ENCODE peak calls at places on chromosomes 4 and X, in five cellular contexts. One of them, this sample, is unnamed.

GRCh38 chr4:118967393-118967792 is 78.7 kb downstream of the SYNPO2 start:
- DNase-seq in AG09309: no peak
- DNase-seq in endothelial cell of umbilical vein: no peak
- DNase-seq in fibroblast of lung: peak
- DNase-seq in NB4: peak
- DNase-seq in this sample: peak

GRCh38 chrX:71955530-71956120 is 45.0 kb downstream of the NHSL2 start:
- DNase-seq in endothelial cell of umbilical vein: no peak
- DNase-seq in NB4: no peak
- DNase-seq in fibroblast of lung: no peak
- DNase-seq in AG09309: no peak
- DNase-seq in this sample: no peak

GRCh38 chr4:5034206-5034605 is 14.9 kb upstream of the CYTL1 start:
- DNase-seq in endothelial cell of umbilical vein: peak
- DNase-seq in NB4: no peak
- DNase-seq in fibroblast of lung: peak
- DNase-seq in AG09309: no peak
- DNase-seq in this sample: peak

GRCh38 chrX:50430917-50431316 is 39.7 kb downstream of the DGKK start:
- DNase-seq in endothelial cell of umbilical vein: no peak
- DNase-seq in fibroblast of lung: no peak
- DNase-seq in NB4: peak
- DNase-seq in AG09309: no peak
- DNase-seq in this sample: no peak

GRCh38 chr4:183392377-183392776 is 52.1 kb upstream of the CDKN2AIP start:
- DNase-seq in AG09309: no peak
- DNase-seq in endothelial cell of umbilical vein: no peak
- DNase-seq in fibroblast of lung: no peak
- DNase-seq in NB4: peak
- DNase-seq in this sample: no peak

GRCh38 chr4:102616661-102617060 is 115.5 kb downstream of the NFKB1 start:
- DNase-seq in endothelial cell of umbilical vein: peak
- DNase-seq in AG09309: no peak
- DNase-seq in NB4: no peak
- DNase-seq in fibroblast of lung: no peak
- DNase-seq in this sample: no peak

GRCh38 chr4:105058177-105058812 is 88.4 kb upstream of the TET2 start:
- DNase-seq in endothelial cell of umbilical vein: no peak
- DNase-seq in fibroblast of lung: peak
- DNase-seq in NB4: peak
- DNase-seq in AG09309: no peak
- DNase-seq in this sample: peak

GRCh38 chr4:169059294-169060201 is 49.5 kb upstream of the CBR4 start:
- DNase-seq in NB4: no peak
- DNase-seq in endothelial cell of umbilical vein: peak
- DNase-seq in AG09309: no peak
- DNase-seq in fibroblast of lung: no peak
- DNase-seq in this sample: peak

GRCh38 chrX:44935640-44936039 is 62.7 kb downstream of the KDM6A start:
- DNase-seq in endothelial cell of umbilical vein: no peak
- DNase-seq in NB4: no peak
- DNase-seq in AG09309: no peak
- DNase-seq in fibroblast of lung: no peak
- DNase-seq in this sample: no peak

GRCh38 chr4:13236485-13236884 is 247.7 kb downstream of the RAB28 start:
- DNase-seq in endothelial cell of umbilical vein: no peak
- DNase-seq in NB4: no peak
- DNase-seq in fibroblast of lung: no peak
- DNase-seq in AG09309: no peak
- DNase-seq in this sample: no peak

GRCh38 chr4:26181616-26182015 is 139.2 kb upstream of the RBPJ start:
- DNase-seq in fibroblast of lung: peak
- DNase-seq in endothelial cell of umbilical vein: no peak
- DNase-seq in AG09309: no peak
- DNase-seq in NB4: no peak
- DNase-seq in this sample: no peak

GRCh38 chr4:101102114-101102752 is 245.1 kb downstream of the PPP3CA start:
- DNase-seq in NB4: no peak
- DNase-seq in fibroblast of lung: peak
- DNase-seq in AG09309: peak
- DNase-seq in endothelial cell of umbilical vein: peak
- DNase-seq in this sample: peak

GRCh38 chr4:80713409-80713808 is 317.1 kb upstream of the BMP3 start:
- DNase-seq in endothelial cell of umbilical vein: no peak
- DNase-seq in NB4: no peak
- DNase-seq in fibroblast of lung: no peak
- DNase-seq in AG09309: no peak
- DNase-seq in this sample: no peak

GRCh38 chr4:136680761-136681160 is 851.5 kb downstream of the PCDH18 start:
- DNase-seq in AG09309: no peak
- DNase-seq in fibroblast of lung: no peak
- DNase-seq in NB4: no peak
- DNase-seq in endothelial cell of umbilical vein: no peak
- DNase-seq in this sample: no peak

GRCh38 chrX:44432641-44433040 is 89.2 kb upstream of the EFHC2 start:
- DNase-seq in NB4: no peak
- DNase-seq in endothelial cell of umbilical vein: peak
- DNase-seq in AG09309: no peak
- DNase-seq in fibroblast of lung: no peak
- DNase-seq in this sample: peak

GRCh38 chr4:42750091-42750490 is 93.2 kb upstream of the ATP8A1 start:
- DNase-seq in AG09309: no peak
- DNase-seq in NB4: peak
- DNase-seq in endothelial cell of umbilical vein: peak
- DNase-seq in fibroblast of lung: no peak
- DNase-seq in this sample: no peak

GRCh38 chrX:10049246-10049645 is 82.1 kb downstream of the CLDN34 start:
- DNase-seq in endothelial cell of umbilical vein: no peak
- DNase-seq in AG09309: no peak
- DNase-seq in NB4: no peak
- DNase-seq in fibroblast of lung: no peak
- DNase-seq in this sample: peak

GRCh38 chrX:22081475-22082092 is 49.5 kb downstream of the PHEX start:
- DNase-seq in AG09309: no peak
- DNase-seq in NB4: peak
- DNase-seq in endothelial cell of umbilical vein: peak
- DNase-seq in fibroblast of lung: peak
- DNase-seq in this sample: peak

GRCh38 chrX:42739258-42739657 is 38.7 kb downstream of the PPP1R2C start:
- DNase-seq in AG09309: no peak
- DNase-seq in endothelial cell of umbilical vein: peak
- DNase-seq in NB4: peak
- DNase-seq in fibroblast of lung: peak
- DNase-seq in this sample: peak

GRCh38 chr4:66554844-66555243 is 884.6 kb upstream of the EPHA5 start:
- DNase-seq in fibroblast of lung: peak
- DNase-seq in endothelial cell of umbilical vein: no peak
- DNase-seq in NB4: no peak
- DNase-seq in AG09309: no peak
- DNase-seq in this sample: no peak

GRCh38 chr4:579543-580175 is 3.6 kb upstream of the TMEM271 start:
- DNase-seq in AG09309: no peak
- DNase-seq in fibroblast of lung: no peak
- DNase-seq in NB4: peak
- DNase-seq in endothelial cell of umbilical vein: no peak
- DNase-seq in this sample: no peak

GRCh38 chr4:31089815-31090214 is 369.6 kb downstream of the PCDH7 start:
- DNase-seq in AG09309: no peak
- DNase-seq in fibroblast of lung: peak
- DNase-seq in NB4: no peak
- DNase-seq in endothelial cell of umbilical vein: peak
- DNase-seq in this sample: peak

GRCh38 chr4:122533841-122534240 is 77.3 kb upstream of the IL2 start:
- DNase-seq in AG09309: no peak
- DNase-seq in fibroblast of lung: no peak
- DNase-seq in endothelial cell of umbilical vein: no peak
- DNase-seq in NB4: no peak
- DNase-seq in this sample: no peak

GRCh38 chr4:140688711-140689598 is 67.2 kb downstream of the TBC1D9 start:
- DNase-seq in endothelial cell of umbilical vein: no peak
- DNase-seq in fibroblast of lung: peak
- DNase-seq in AG09309: no peak
- DNase-seq in NB4: no peak
- DNase-seq in this sample: no peak

GRCh38 chr4:111066887-111067286 is 444.0 kb upstream of the PITX2 start:
- DNase-seq in NB4: no peak
- DNase-seq in endothelial cell of umbilical vein: no peak
- DNase-seq in fibroblast of lung: peak
- DNase-seq in AG09309: peak
- DNase-seq in this sample: no peak

GRCh38 chr4:16007471-16008095 is 44.6 kb upstream of the FGFBP2 start:
- DNase-seq in AG09309: no peak
- DNase-seq in fibroblast of lung: no peak
- DNase-seq in NB4: no peak
- DNase-seq in endothelial cell of umbilical vein: no peak
- DNase-seq in this sample: no peak

GRCh38 chr4:53507671-53508286 is 83.5 kb downstream of the LNX1 start:
- DNase-seq in fibroblast of lung: peak
- DNase-seq in AG09309: peak
- DNase-seq in NB4: no peak
- DNase-seq in endothelial cell of umbilical vein: peak
- DNase-seq in this sample: peak

GRCh38 chr4:95167809-95168208 is 381.0 kb downstream of the UNC5C start:
- DNase-seq in endothelial cell of umbilical vein: no peak
- DNase-seq in NB4: peak
- DNase-seq in fibroblast of lung: no peak
- DNase-seq in AG09309: no peak
- DNase-seq in this sample: no peak

GRCh38 chr4:70734971-70735370 is 13.2 kb downstream of the RUFY3 start:
- DNase-seq in AG09309: no peak
- DNase-seq in endothelial cell of umbilical vein: no peak
- DNase-seq in NB4: peak
- DNase-seq in fibroblast of lung: no peak
- DNase-seq in this sample: peak
- H3K4me3 ChIP-seq in AG09309: peak
- H3K4me3 ChIP-seq in endothelial cell of umbilical vein: peak
- H3K4me3 ChIP-seq in NB4: peak
- H3K4me3 ChIP-seq in fibroblast of lung: peak
- H3K4me3 ChIP-seq in this sample: peak

DNA sequence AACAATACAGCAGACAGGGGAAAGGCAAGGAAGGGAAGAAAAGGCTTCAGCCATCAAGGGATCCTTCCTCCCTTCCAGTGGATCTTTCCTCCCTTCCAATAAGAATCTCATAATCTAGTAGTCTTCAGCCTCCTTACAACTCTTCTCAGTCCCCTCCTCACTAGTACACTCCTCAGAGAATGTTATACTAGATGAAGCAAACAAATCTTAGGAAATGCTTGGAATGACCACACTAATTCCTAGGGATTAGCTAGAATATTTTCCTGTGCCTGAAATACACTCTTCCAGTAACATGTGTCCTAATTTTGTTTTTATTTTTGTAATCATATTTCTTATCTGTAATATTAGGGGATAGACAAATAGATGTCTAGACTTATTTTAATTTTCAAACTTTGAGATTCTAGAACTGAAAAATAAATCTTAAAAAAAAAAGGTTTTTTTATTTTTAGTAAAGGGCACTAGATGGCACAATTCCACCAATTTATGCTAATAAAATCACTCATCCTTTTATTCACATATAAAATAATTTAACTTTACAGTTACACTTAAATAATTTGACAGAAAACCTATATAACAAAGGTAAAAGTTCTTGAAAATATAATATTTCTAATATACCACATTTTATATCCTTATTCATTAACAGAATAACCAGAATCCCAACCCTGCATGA is 7.0 kb upstream of the STPG2 start:
- DNase-seq in fibroblast of lung: peak
- DNase-seq in endothelial cell of umbilical vein: no peak
- DNase-seq in AG09309: no peak
- DNase-seq in NB4: peak
- DNase-seq in this sample: peak
- TF ChIP-seq CTCF in fibroblast of lung: no peak
- TF ChIP-seq CTCF in endothelial cell of umbilical vein: no peak
- TF ChIP-seq CTCF in AG09309: peak
- TF ChIP-seq CTCF in NB4: no peak
- TF ChIP-seq CTCF in this sample: no peak

GRCh38 chrX:38805294-38806053 is 4.2 kb downstream of the MID1IP1 start:
- DNase-seq in NB4: peak
- DNase-seq in AG09309: peak
- DNase-seq in fibroblast of lung: peak
- DNase-seq in endothelial cell of umbilical vein: peak
- DNase-seq in this sample: peak

GRCh38 chrX:38806054-38806389 is 4.8 kb downstream of the MID1IP1 start:
- DNase-seq in AG09309: no peak
- DNase-seq in NB4: no peak
- DNase-seq in endothelial cell of umbilical vein: no peak
- DNase-seq in fibroblast of lung: no peak
- DNase-seq in this sample: no peak

GRCh38 chrX:38804481-38805293 is 3.4 kb downstream of the MID1IP1 start:
- DNase-seq in endothelial cell of umbilical vein: peak
- DNase-seq in fibroblast of lung: no peak
- DNase-seq in AG09309: no peak
- DNase-seq in NB4: peak
- DNase-seq in this sample: no peak

GRCh38 chrX:38803286-38803608 is 2.0 kb downstream of the MID1IP1 start:
- DNase-seq in fibroblast of lung: no peak
- DNase-seq in NB4: no peak
- DNase-seq in AG09309: no peak
- DNase-seq in endothelial cell of umbilical vein: peak
- DNase-seq in this sample: no peak

DNA sequence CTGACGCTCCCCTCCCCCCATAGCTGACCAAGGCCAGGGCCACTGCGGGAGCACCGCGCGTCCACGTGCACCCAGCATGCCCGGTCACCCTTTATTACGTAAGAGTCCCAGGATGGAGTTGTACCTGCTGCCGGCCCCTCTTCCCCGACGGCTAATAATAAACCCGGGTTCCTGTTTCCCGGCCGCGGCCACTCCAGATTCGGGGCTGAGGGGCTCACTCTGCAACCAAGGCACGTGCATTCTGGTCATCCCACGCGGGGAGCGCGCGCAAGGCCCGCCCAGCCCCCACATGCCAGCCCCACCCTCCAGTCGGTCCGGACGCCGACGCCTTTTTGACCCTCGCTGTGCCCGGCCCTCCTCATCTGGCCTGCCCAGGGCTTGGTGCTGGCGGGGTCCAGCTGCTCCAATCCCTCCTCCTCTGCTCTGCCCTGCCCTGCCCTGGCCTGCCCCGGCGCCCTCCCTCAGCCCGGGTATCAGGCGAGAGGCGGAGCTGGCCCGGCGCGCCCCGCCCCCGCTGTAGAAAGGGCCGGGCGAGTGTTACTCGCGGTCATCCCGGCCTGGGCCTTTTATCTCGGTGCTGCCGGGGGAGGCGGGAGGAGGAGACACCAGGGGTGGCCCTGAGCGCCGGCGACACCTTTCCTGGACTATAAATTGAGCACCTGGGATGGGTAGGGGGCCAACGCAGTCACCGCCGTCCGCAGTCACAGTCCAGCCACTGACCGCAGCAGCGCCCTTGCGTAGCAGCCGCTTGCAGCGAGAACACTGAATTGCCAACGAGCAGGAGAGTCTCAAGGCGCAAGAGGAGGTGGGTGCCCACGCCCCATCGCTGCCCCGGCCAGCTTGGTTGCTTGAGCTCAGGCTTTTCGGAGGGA is 2.6 kb downstream of the MID1IP1 start:
- DNase-seq in endothelial cell of umbilical vein: peak
- DNase-seq in fibroblast of lung: peak
- DNase-seq in AG09309: no peak
- DNase-seq in NB4: peak
- DNase-seq in this sample: peak
- H3K4me3 ChIP-seq in endothelial cell of umbilical vein: peak
- H3K4me3 ChIP-seq in fibroblast of lung: peak
- H3K4me3 ChIP-seq in AG09309: peak
- H3K4me3 ChIP-seq in NB4: peak
- H3K4me3 ChIP-seq in this sample: peak

GRCh38 chrX:130082244-130083106 is 27.8 kb downstream of the ELF4 start:
- DNase-seq in NB4: peak
- DNase-seq in endothelial cell of umbilical vein: no peak
- DNase-seq in AG09309: no peak
- DNase-seq in fibroblast of lung: no peak
- DNase-seq in this sample: peak
- TF ChIP-seq CTCF in NB4: no peak
- TF ChIP-seq CTCF in endothelial cell of umbilical vein: no peak
- TF ChIP-seq CTCF in AG09309: no peak
- TF ChIP-seq CTCF in fibroblast of lung: no peak
- TF ChIP-seq CTCF in this sample: peak